ENCODE peak calls at places on chromosomes 13 and 19, in six cellular contexts. Q is mammary epithelial cell; S is fibroblast of lung; U is fibroblast of pulmonary artery; O is CD8-positive, alpha-beta T cell; L is AG09309. D is an unnamed sample.

GRCh38 chr19:4473708-4474503 is 1.8 kb downstream of the HDGFL2 start:
- DNase-seq in Q (no peak), S (no peak), U (no peak), O (no peak), L (no peak), D (peak; percentile 57)

GRCh38 chr13:108272333-108272732 is 2.8 kb downstream of the TNFSF13B start:
- DNase-seq in Q (no peak), S (peak; percentile 45), U (no peak), O (no peak), L (no peak), D (peak; percentile 25)

GRCh38 chr13:33109801-33110200 is 93.6 kb downstream of the KL start:
- DNase-seq in Q (no peak), S (no peak), U (no peak), O (no peak), L (no peak), D (no peak)

GRCh38 chr13:50299546-50300249 is 284.5 kb downstream of the KCNRG start:
- DNase-seq in Q (peak; percentile 82), S (no peak), U (no peak), O (no peak), L (no peak), D (peak; percentile 36)

GRCh38 chr19:17765069-17765618 is 13.9 kb downstream of the FCHO1 start:
- DNase-seq in Q (no peak), S (no peak), U (no peak), O (no peak), L (no peak), D (no peak)

GRCh38 chr13:66087149-66087780 is 1142.9 kb downstream of the PCDH9 start:
- DNase-seq in Q (no peak), S (peak; percentile 70), U (peak; percentile 63), O (no peak), L (no peak), D (peak; percentile 4)

GRCh38 chr13:68509734-68510621 is 1279.8 kb upstream of the PCDH9 start:
- DNase-seq in Q (no peak), S (no peak), U (no peak), O (no peak), L (no peak), D (no peak)

GRCh38 chr13:106423530-106423929 is 111.9 kb downstream of the EFNB2 start:
- DNase-seq in Q (no peak), S (no peak), U (no peak), O (no peak), L (no peak), D (no peak)

GRCh38 chr19:38004100-38004504 is 97.1 kb downstream of the SIPA1L3 start:
- DNase-seq in Q (no peak), S (no peak), U (no peak), O (no peak), L (no peak), D (peak; percentile 59)

GRCh38 chr19:41870401-41870873 is 6.6 kb upstream of the CD79A start:
- DNase-seq in Q (no peak), S (peak; percentile 21), U (peak; percentile 29), O (no peak), L (no peak), D (peak; percentile 19)

GRCh38 chr13:58625703-58626389 is 994.3 kb downstream of the PCDH17 start:
- DNase-seq in Q (no peak), S (no peak), U (no peak), O (no peak), L (no peak), D (no peak)

GRCh38 chr13:53112522-53112921 is 83.9 kb downstream of the OLFM4 start:
- DNase-seq in Q (no peak), S (no peak), U (no peak), O (no peak), L (no peak), D (no peak)

GRCh38 chr13:38618336-38618735 is 68.5 kb upstream of the FREM2 start:
- DNase-seq in Q (no peak), S (no peak), U (no peak), O (no peak), L (no peak), D (no peak)

GRCh38 chr19:3061214-3062161 is 807 bp downstream of the TLE5 start:
- DNase-seq in Q (no peak), S (peak; percentile 53), U (peak; percentile 34), O (peak; percentile 79), L (no peak), D (peak; percentile 68)

GRCh38 chr13:32783067-32783466 is 196.8 kb downstream of the PDS5B start:
- DNase-seq in Q (peak; percentile 36), S (peak; percentile 12), U (peak; percentile 29), O (no peak), L (peak; percentile 3), D (no peak)

GRCh38 chr13:106506286-106506685 is 29.2 kb downstream of the EFNB2 start:
- DNase-seq in Q (no peak), S (no peak), U (no peak), O (no peak), L (no peak), D (no peak)

GRCh38 chr19:43519436-43520088 is 7.4 kb downstream of the ETHE1 start:
- DNase-seq in Q (peak; percentile 93), S (peak; percentile 89), U (peak; percentile 92), O (peak; percentile 71), L (peak; percentile 88), D (peak; percentile 96)

GRCh38 chr13:102018716-102019115 is 383.1 kb downstream of the FGF14 start:
- DNase-seq in Q (peak; percentile 39), S (no peak), U (no peak), O (no peak), L (no peak), D (no peak)

GRCh38 chr19:56350416-56351045 is 35.9 kb upstream of the ZSCAN5A start:
- DNase-seq in Q (peak; percentile 31), S (peak; percentile 60), U (peak; percentile 67), O (peak; percentile 14), L (peak; percentile 8), D (peak; percentile 75)

GRCh38 chr19:52941941-52942370 is 18.7 kb upstream of the ZNF888 start:
- DNase-seq in Q (peak; percentile 26), S (peak; percentile 29), U (peak; percentile 31), O (peak; percentile 2), L (no peak), D (peak; percentile 65)

GRCh38 chr19:17565611-17566010 is 10.2 kb downstream of the COLGALT1 start:
- DNase-seq in Q (no peak), S (no peak), U (no peak), O (no peak), L (no peak), D (peak; percentile 45)

GRCh38 chr13:41544824-41545707 is 87.7 kb downstream of the RGCC start:
- DNase-seq in Q (peak; percentile 93), S (no peak), U (no peak), O (no peak), L (no peak), D (no peak)

GRCh38 chr13:63631006-63631405 is 2215.4 kb upstream of the PCDH20 start:
- DNase-seq in Q (no peak), S (no peak), U (no peak), O (no peak), L (no peak), D (no peak)

GRCh38 chr13:104635879-104636278 is 1569.7 kb upstream of the SLC10A2 start:
- DNase-seq in Q (no peak), S (no peak), U (no peak), O (no peak), L (no peak), D (no peak)

GRCh38 chr13:99464441-99464949 is 36.8 kb upstream of the TM9SF2 start:
- DNase-seq in Q (no peak), S (peak; percentile 29), U (no peak), O (no peak), L (peak; percentile 50), D (peak; percentile 74)

GRCh38 chr19:30890033-30890432 is 459.2 kb downstream of the TSHZ3 start:
- DNase-seq in Q (no peak), S (no peak), U (no peak), O (no peak), L (no peak), D (no peak)

GRCh38 chr13:44278164-44278563 is 95.5 kb upstream of the SERP2 start:
- DNase-seq in Q (no peak), S (peak; percentile 45), U (no peak), O (no peak), L (no peak), D (no peak)

GRCh38 chr13:44283598-44283997 is 90.0 kb upstream of the SERP2 start:
- DNase-seq in Q (no peak), S (no peak), U (no peak), O (no peak), L (no peak), D (no peak)

GRCh38 chr13:44277459-44277858 is 96.2 kb upstream of the SERP2 start:
- DNase-seq in Q (no peak), S (no peak), U (no peak), O (no peak), L (no peak), D (no peak)

GRCh38 chr13:44281252-44282000 is 92.2 kb upstream of the SERP2 start:
- DNase-seq in Q (no peak), S (no peak), U (no peak), O (no peak), L (no peak), D (no peak)

DNA sequence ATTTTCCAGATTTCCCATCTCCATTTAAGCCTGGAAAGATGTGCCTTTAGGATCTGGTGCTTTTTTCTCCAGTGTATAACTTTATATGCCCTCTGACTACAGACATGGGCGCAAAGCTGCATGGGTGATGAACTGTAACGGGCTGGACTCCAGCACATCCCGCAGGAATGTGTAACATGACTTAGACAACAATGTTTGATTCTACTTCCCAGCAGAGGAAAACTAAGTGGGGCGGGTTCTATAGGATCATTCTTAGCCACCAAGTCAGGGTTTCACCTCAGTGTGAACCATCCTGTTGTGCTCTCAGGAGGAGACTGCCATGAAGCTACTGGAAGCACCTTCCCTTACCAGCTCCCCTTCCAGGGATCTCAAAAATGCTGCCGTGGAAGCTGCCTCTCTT is 93.2 kb upstream of the SERP2 start:
- DNase-seq in Q (peak; percentile 42), S (peak; percentile 71), U (no peak), O (no peak), L (no peak), D (peak; percentile 66)
- H3K4me3 ChIP-seq in Q (no peak overlapping the region), S (no peak overlapping the region), U (no peak overlapping the region), O (no peak overlapping the region), L (no peak overlapping the region), D (no peak overlapping the region)

GRCh38 chr19:51552996-51553725 is 17.9 kb upstream of the ZNF175 start:
- DNase-seq in Q (peak; percentile 57), S (peak; percentile 33), U (peak; percentile 78), O (peak; percentile 14), L (no peak), D (peak; percentile 74)
- H3K4me3 ChIP-seq in Q (no peak overlapping the region), S (no peak overlapping the region), U (no peak overlapping the region), O (no peak overlapping the region), L (no peak overlapping the region), D (no peak overlapping the region)

DNA sequence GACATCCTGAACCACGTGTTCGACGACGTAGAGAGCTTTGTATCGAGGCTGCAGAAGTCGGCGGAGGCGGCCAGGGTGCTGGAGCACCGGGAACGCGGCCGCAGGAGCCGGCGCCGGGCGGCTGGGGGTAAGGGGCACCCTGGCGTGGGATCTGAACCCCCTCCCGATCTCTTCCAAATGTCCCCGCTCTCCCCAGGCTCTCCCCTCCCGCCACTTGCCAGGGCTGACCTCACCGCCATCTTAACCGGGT is 6.0 kb downstream of the EPS8L1 start:
- DNase-seq in Q (no peak), S (no peak), U (no peak), O (no peak), L (no peak), D (no peak)
- H3K4me3 ChIP-seq in Q (no peak overlapping the region), S (no peak overlapping the region), U (peak overlapping the region; percentile 57), O (peak overlapping the region; percentile 83), L (no peak overlapping the region), D (no peak overlapping the region)

GRCh38 chr19:746956-747355 is 4.0 kb upstream of the MISP start:
- DNase-seq in Q (no peak), S (no peak), U (no peak), O (no peak), L (no peak), D (no peak)
- H3K4me3 ChIP-seq in Q (no peak overlapping the region), S (no peak overlapping the region), U (no peak overlapping the region), O (no peak overlapping the region), L (no peak overlapping the region), D (no peak overlapping the region)